ENCODE peak calls at places on chromosomes 1 and 21, in four cellular contexts. Z, K, W and L are unnamed samples.
A peak's percentile ranks its signal among the peaks of the same experiment; 100 is the strongest.

GRCh38 chr1:63968663-63969460 is 195.0 kb downstream of the ROR1 start:
- DNase-seq in Z (no peak), K (no peak), W (peak; percentile 86), L (no peak)

GRCh38 chr1:226310637-226311195 is 1.8 kb upstream of the LIN9 start:
- DNase-seq in Z (no peak), K (no peak), W (no peak), L (peak; percentile 82)

GRCh38 chr1:185668013-185668412 is 66.2 kb upstream of the HMCN1 start:
- DNase-seq in Z (no peak), K (no peak), W (no peak), L (no peak)

GRCh38 chr1:2949966-2950925 is 71.0 kb upstream of the ACTRT2 start:
- DNase-seq in Z (peak; percentile 28), K (no peak), W (no peak), L (no peak)

GRCh38 chr1:966135-966602 is at the start of gene PLEKHN1:
- DNase-seq in Z (peak; percentile 60), K (no peak), W (no peak), L (peak; percentile 85)

GRCh38 chr1:88552226-88552625 is 131.8 kb upstream of the PKN2 start:
- DNase-seq in Z (no peak), K (no peak), W (no peak), L (no peak)

GRCh38 chr1:75855010-75855409 is 58.3 kb downstream of the MSH4 start:
- DNase-seq in Z (no peak), K (no peak), W (peak; percentile 80), L (peak; percentile 81)

GRCh38 chr1:180062452-180062971 is 92.2 kb upstream of the QSOX1 start:
- DNase-seq in Z (no peak), K (no peak), W (no peak), L (no peak)

GRCh38 chr1:119988316-119989067 is 81.0 kb downstream of the NOTCH2 start:
- DNase-seq in Z (no peak), K (no peak), W (peak; percentile 34), L (no peak)

GRCh38 chr1:58968360-58968952 is 184.6 kb upstream of the JUN start:
- DNase-seq in Z (peak; percentile 84), K (peak; percentile 84), W (peak; percentile 82), L (no peak)

GRCh38 chr1:23122023-23122738 is 46.5 kb downstream of the LUZP1 start:
- DNase-seq in Z (no peak), K (peak; percentile 69), W (peak; percentile 85), L (peak; percentile 46)

GRCh38 chr1:12587981-12588620 is 29.9 kb downstream of the DHRS3 start:
- DNase-seq in Z (no peak), K (no peak), W (no peak), L (peak; percentile 76)

DNA sequence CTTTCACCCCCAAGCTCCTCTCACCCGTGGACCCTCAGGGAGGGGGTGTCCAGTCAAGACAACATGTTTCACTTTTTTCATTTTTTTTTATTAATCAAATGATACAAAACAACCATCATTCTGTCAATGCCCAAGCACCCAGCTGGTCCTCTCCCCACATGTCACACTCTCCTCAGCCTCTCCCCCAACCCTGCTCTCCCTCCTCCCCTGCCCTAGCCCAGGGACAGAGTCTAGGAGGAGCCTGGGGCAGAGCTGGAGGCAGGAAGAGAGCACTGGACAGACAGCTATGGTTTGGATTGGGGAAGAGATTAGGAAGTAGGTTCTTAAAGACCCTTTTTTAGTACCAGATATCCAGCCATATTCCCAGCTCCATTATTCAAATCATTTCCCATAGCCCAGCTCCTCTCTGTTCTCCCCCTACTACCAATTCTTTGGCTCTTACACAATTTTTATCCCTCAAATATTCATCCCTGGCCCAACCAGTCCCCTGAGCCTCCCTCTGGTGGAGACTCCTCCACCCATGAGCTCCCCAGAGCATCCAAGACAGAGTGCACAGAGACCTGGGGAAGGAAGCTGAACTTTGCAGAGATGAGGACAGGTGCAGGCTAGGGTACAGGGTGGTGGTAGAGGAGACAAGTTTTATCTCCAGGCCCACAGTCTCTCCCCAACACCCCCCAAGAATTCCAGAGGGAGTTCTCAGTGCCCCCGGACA is 1.4 kb upstream of the S100A16 start:
- DNase-seq in Z (no peak), K (no peak), W (no peak), L (no peak)
- TF ChIP-seq CTCF in Z (no peak), K (no peak), W (peak; percentile 14), L (peak; percentile 31)

GRCh38 chr1:150807257-150807637 is 813 bp downstream of the CTSK start:
- DNase-seq in Z (no peak), K (no peak), W (peak; percentile 9), L (no peak)
- H3K4me3 ChIP-seq in Z (peak overlapping the region; percentile 42), K (peak overlapping the region; percentile 36), W (peak overlapping the region; percentile 54), L (no peak overlapping the region)

GRCh38 chr1:14824314-14824915 is 225.9 kb downstream of the KAZN start:
- DNase-seq in Z (no peak), K (no peak), W (no peak), L (no peak)

GRCh38 chr1:14827870-14828269 is 229.4 kb downstream of the KAZN start:
- DNase-seq in Z (no peak), K (no peak), W (no peak), L (no peak)

GRCh38 chr1:14826731-14827326 is 228.3 kb downstream of the KAZN start:
- DNase-seq in Z (no peak), K (no peak), W (no peak), L (no peak)

GRCh38 chr1:14825396-14825795 is 226.9 kb downstream of the KAZN start:
- DNase-seq in Z (no peak), K (no peak), W (no peak), L (no peak)

DNA sequence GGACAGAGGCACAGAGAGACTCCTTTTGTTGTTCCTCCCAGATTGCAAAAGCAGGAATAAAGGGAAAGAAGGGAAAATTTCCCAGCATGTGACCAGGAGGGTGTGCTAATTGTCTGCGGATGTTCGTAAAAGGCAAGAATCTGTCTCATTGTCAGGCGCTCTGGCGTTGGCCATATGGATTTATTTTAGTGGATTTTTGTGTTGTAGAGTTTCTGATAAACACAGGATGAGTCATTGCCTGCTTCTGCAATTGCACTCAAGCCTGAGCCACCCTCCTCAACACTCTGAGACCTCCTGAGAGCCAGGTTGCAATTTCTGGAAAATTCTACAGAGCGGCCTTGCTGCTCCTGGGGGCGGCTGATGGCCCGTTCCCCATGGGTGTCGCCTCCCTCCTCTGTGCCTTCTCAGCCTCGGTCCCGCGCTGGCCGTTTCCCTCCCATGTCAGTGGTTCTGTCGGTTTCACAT is 227.7 kb downstream of the KAZN start:
- DNase-seq in Z (no peak), K (peak; percentile 62), W (peak; percentile 96), L (no peak)
- TF ChIP-seq CTCF in Z (no peak), K (peak; percentile 37), W (no peak), L (no peak)

DNA sequence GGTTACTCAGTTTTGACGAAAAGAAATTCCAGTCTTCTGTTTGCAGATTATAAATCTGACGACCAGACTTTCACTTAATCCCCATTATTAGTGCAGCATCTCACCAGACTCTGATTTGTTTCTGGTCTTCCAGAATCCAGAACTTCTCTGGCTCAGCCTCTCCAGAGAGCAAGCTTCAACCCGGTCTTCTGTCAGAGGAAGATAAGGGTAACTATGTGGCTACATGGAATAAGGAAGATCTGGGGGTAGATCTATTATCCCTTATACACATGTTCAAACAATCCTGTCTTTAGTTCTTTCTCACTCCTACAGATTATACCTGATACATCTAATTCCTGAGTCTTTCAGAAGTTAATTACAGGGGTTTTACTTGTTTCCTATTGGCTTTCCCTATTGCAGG is 9.9 kb downstream of the PHTF1 start:
- DNase-seq in Z (no peak), K (no peak), W (no peak), L (no peak)
- H3K4me3 ChIP-seq in Z (no peak overlapping the region), K (no peak overlapping the region), W (no peak overlapping the region), L (no peak overlapping the region)

GRCh38 chr21:29523646-29524045 is 224.9 kb downstream of the BACH1 start:
- DNase-seq in Z (no peak), K (no peak), W (peak; percentile 82), L (no peak)

GRCh38 chr21:29524055-29524454 is 225.3 kb downstream of the BACH1 start:
- DNase-seq in Z (no peak), K (no peak), W (peak; percentile 56), L (no peak)

GRCh38 chr21:29521872-29522271 is 223.2 kb downstream of the BACH1 start:
- DNase-seq in Z (no peak), K (no peak), W (no peak), L (no peak)

GRCh38 chr21:29529139-29529538 is 230.4 kb downstream of the BACH1 start:
- DNase-seq in Z (no peak), K (no peak), W (no peak), L (no peak)

GRCh38 chr21:29526545-29526944 is 227.8 kb downstream of the BACH1 start:
- DNase-seq in Z (no peak), K (no peak), W (no peak), L (no peak)
- TF ChIP-seq CTCF in Z (no peak), K (no peak), W (no peak), L (no peak)

GRCh38 chr1:153609585-153609907 is 3.4 kb downstream of the S100A16 start:
- DNase-seq in Z (no peak), K (no peak), W (no peak), L (no peak)

GRCh38 chr1:153610334-153611023 is 2.5 kb downstream of the S100A16 start:
- DNase-seq in Z (no peak), K (no peak), W (no peak), L (peak; percentile 69)

GRCh38 chr1:153612111-153612754 is 704 bp downstream of the S100A16 start:
- DNase-seq in Z (no peak), K (no peak), W (no peak), L (peak; percentile 33)

GRCh38 chr1:153611356-153611755 is 1.6 kb downstream of the S100A16 start:
- DNase-seq in Z (no peak), K (no peak), W (no peak), L (peak; percentile 56)

DNA sequence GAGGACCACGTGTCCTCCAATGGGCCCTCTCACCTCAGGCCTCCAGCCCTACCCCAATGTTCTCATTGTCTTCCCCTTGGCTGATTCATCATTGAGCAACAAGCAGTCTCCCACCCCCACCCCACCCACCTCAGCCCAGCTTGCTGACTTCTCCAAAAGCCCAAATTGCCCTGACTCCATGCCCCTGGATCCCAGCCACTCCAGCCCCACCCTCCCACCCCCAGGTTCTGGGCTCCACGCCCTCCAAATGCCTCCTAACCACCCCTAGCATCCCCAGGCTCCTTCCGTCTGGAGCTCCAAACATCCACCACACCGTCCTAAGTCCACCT is 1.9 kb downstream of the S100A16 start:
- DNase-seq in Z (no peak), K (no peak), W (peak; percentile 48), L (peak; percentile 92)
- H3K4me3 ChIP-seq in Z (peak overlapping the region; percentile 71), K (no peak overlapping the region), W (peak overlapping the region; percentile 87), L (peak overlapping the region; percentile 100)

DNA sequence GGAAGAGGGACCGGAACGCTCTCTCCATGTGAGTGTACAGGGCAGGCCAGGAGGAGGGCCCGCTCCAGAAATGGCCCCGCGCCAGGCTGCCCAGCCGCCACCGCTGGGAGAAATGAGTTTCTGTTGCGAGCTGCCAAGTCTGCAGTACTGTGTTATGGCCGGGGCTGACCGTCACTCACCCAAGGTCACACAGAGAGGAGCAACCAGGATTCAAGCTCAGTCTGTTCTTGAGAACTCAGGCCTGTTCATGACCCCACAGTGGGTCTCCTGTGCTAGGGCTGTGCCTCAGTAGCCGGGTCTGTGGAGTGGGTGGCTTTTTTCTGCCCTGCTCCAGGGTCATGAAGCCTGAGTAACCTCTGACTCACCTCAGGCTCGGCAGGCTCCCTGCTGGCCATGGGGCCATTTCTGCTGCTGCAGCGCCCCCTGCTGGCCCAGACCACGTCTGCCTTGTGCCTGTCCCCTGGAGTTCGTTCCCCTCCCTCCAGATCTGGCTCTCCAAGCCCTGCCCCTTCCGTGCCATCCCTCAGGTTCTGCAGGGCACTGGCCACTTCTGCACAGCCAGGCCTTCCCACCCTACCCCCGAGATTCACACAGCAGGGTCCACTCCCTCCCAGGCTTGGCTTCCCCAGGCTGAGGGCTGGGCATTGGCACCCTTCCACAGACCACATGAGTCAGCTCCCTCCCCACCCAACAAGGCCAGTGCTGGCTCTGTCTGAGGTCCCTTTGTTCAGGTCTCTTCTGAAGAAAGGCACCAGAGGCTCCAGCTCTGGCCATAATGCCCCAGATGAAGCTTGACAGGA is 51.8 kb downstream of the EDN2 start:
- DNase-seq in Z (peak; percentile 93), K (peak; percentile 85), W (peak; percentile 89), L (peak; percentile 80)
- TF ChIP-seq CTCF in Z (peak; percentile 91), K (peak; percentile 67), W (peak; percentile 76), L (peak; percentile 90)